ENCODE peak calls at places on chromosome 18, in five cellular contexts. One of them, this sample, is unnamed.

GRCh38 chr18:8602040-8602439 is 7.2 kb upstream of the RAB12 start:
- DNase-seq in trophoblast cell: no peak
- DNase-seq in IMR-90: no peak
- DNase-seq in fibroblast of lung: no peak
- DNase-seq in SK-N-SH: no peak
- DNase-seq in this sample: no peak

GRCh38 chr18:22391571-22392359 is 25.9 kb downstream of the CTAGE1 start:
- DNase-seq in trophoblast cell: peak; percentile 22
- DNase-seq in IMR-90: peak; percentile 96
- DNase-seq in fibroblast of lung: peak; percentile 92
- DNase-seq in SK-N-SH: peak; percentile 7
- DNase-seq in this sample: no peak

GRCh38 chr18:79511271-79511670 is 115.5 kb downstream of the NFATC1 start:
- DNase-seq in trophoblast cell: no peak
- DNase-seq in IMR-90: no peak
- DNase-seq in fibroblast of lung: no peak
- DNase-seq in SK-N-SH: no peak
- DNase-seq in this sample: no peak

GRCh38 chr18:995641-996040 is 91.0 kb downstream of the ADCYAP1 start:
- DNase-seq in trophoblast cell: no peak
- DNase-seq in IMR-90: peak; percentile 7
- DNase-seq in fibroblast of lung: peak; percentile 93
- DNase-seq in SK-N-SH: no peak
- DNase-seq in this sample: no peak

GRCh38 chr18:2536493-2536892 is 34.8 kb downstream of the METTL4 start:
- DNase-seq in trophoblast cell: peak; percentile 54
- DNase-seq in IMR-90: peak; percentile 72
- DNase-seq in fibroblast of lung: peak; percentile 84
- DNase-seq in SK-N-SH: no peak
- DNase-seq in this sample: no peak

GRCh38 chr18:23693849-23694248 is 4.6 kb downstream of the LAMA3 start:
- DNase-seq in trophoblast cell: no peak
- DNase-seq in IMR-90: no peak
- DNase-seq in fibroblast of lung: no peak
- DNase-seq in SK-N-SH: peak; percentile 19
- DNase-seq in this sample: no peak

GRCh38 chr18:55289775-55290174 is 298.2 kb downstream of the TCF4 start:
- DNase-seq in trophoblast cell: no peak
- DNase-seq in IMR-90: peak; percentile 14
- DNase-seq in fibroblast of lung: no peak
- DNase-seq in SK-N-SH: no peak
- DNase-seq in this sample: no peak

GRCh38 chr18:37484893-37485834 is 80.4 kb downstream of the CELF4 start:
- DNase-seq in trophoblast cell: peak; percentile 4
- DNase-seq in IMR-90: peak; percentile 5
- DNase-seq in fibroblast of lung: peak; percentile 8
- DNase-seq in SK-N-SH: no peak
- DNase-seq in this sample: peak; percentile 90

GRCh38 chr18:48797841-48798255 is 152.9 kb downstream of the SMAD7 start:
- DNase-seq in trophoblast cell: no peak
- DNase-seq in IMR-90: no peak
- DNase-seq in fibroblast of lung: no peak
- DNase-seq in SK-N-SH: peak; percentile 76
- DNase-seq in this sample: peak; percentile 48

GRCh38 chr18:54684786-54685185 is 93.7 kb downstream of the DYNAP start:
- DNase-seq in trophoblast cell: peak; percentile 19
- DNase-seq in IMR-90: no peak
- DNase-seq in fibroblast of lung: peak; percentile 72
- DNase-seq in SK-N-SH: peak; percentile 8
- DNase-seq in this sample: peak; percentile 64

DNA sequence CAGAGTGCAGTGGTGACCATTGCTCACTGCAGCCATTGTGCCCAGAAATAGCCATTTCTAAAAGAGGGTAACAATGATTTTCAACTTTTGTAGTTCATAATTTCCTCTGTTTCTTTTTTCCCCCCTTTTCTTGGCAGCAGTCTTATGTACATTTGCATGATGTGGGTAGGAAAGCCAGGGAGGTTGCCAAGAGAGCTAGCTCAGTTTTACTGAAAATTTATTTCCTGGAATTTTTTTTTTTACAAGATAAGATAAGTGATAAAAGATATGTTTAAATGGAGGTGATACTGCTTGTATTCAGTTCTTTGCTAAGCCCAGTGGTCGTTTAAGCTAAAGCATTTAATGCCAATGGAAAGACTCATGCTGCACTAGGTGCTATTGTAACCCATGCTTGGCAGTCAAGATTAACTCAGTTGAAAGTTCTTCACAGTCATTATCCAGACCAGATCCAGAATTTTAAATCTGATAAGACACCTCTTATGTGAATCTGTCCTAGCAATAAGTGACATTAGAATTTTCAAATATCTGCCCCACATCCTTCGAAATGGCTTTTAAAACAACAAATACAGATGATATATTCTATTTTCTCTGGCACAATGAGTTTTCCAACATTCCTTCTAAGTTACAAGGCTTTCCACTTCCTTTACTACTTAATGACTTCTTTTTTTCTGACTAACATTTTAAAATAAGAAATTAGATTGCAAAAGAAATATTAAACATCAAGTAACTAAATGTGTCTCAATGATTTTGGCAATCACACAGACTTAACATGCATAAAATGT is 4.4 kb upstream of the ATP8B1 start:
- DNase-seq in trophoblast cell: no peak
- DNase-seq in IMR-90: peak; percentile 82
- DNase-seq in fibroblast of lung: peak; percentile 89
- DNase-seq in SK-N-SH: no peak
- DNase-seq in this sample: no peak
- H3K9ac ChIP-seq in trophoblast cell: no peak overlapping the region
- H3K9ac ChIP-seq in IMR-90: peak overlapping the region; percentile 61
- H3K9ac ChIP-seq in fibroblast of lung: peak overlapping the region; percentile 10
- H3K9ac ChIP-seq in SK-N-SH: peak overlapping the region; percentile 87
- H3K9ac ChIP-seq in this sample: no peak overlapping the region

GRCh38 chr18:11991021-11991770 is 9.9 kb downstream of the IMPA2 start:
- DNase-seq in trophoblast cell: no peak
- DNase-seq in IMR-90: no peak
- DNase-seq in fibroblast of lung: no peak
- DNase-seq in SK-N-SH: no peak
- DNase-seq in this sample: no peak
- H3K4me1 ChIP-seq in trophoblast cell: peaks cover 16% of the 10 kb centered on the region
- H3K4me1 ChIP-seq in IMR-90: peaks cover 11% of the 10 kb centered on the region
- H3K4me1 ChIP-seq in fibroblast of lung: peaks cover 4% of the 10 kb centered on the region
- H3K4me1 ChIP-seq in SK-N-SH: no peaks in the 10 kb centered on the region
- H3K4me1 ChIP-seq in this sample: peaks cover 14% of the 10 kb centered on the region

GRCh38 chr18:35588122-35588521 is 6.6 kb downstream of the GALNT1 start:
- DNase-seq in trophoblast cell: no peak
- DNase-seq in IMR-90: no peak
- DNase-seq in fibroblast of lung: no peak
- DNase-seq in SK-N-SH: no peak
- DNase-seq in this sample: no peak
- H3K27ac ChIP-seq in trophoblast cell: no peak overlapping the region
- H3K27ac ChIP-seq in IMR-90: no peak overlapping the region
- H3K27ac ChIP-seq in fibroblast of lung: no peak overlapping the region
- H3K27ac ChIP-seq in SK-N-SH: no peak overlapping the region
- H3K27ac ChIP-seq in this sample: no peak overlapping the region

DNA sequence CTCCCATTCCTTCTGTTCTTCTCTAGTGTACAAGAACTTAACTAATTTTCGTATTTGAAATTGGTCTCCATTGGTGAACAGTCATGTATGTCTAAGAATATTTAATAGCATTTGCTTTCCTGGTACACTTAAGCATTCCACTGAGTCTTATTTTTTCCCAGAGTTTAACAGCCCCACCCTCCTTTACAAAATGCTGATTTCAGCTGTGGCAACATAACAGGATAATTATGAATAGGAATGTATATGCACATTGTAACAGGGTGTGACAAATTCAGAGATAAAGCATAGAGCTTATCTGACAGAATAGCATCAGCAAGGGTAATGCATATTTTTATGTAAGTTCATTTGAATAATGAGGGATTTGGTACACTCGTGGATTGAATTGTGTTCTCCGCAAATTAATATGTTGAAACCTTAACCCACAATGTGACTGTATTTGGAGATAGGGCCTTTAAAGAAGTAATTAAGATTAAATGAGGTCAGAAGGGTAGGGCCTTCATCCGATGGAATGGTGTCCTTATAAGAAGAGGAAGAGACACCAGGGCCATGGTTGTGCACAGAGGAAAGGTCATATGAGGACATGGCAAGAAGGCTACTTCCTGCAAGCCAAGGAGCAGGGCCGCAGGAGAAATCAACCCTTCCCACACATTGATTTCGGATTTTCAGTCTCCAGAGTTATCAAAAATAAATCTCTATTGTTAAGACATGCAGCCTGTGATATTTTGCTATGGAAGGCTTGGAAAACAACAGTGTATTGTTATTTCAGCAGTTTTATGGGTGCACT is 439.7 kb upstream of the CDH20 start:
- DNase-seq in trophoblast cell: peak; percentile 45
- DNase-seq in IMR-90: no peak
- DNase-seq in fibroblast of lung: peak; percentile 13
- DNase-seq in SK-N-SH: no peak
- DNase-seq in this sample: no peak
- H3K9ac ChIP-seq in trophoblast cell: no peak overlapping the region
- H3K9ac ChIP-seq in IMR-90: no peak overlapping the region
- H3K9ac ChIP-seq in fibroblast of lung: no peak overlapping the region
- H3K9ac ChIP-seq in SK-N-SH: no peak overlapping the region
- H3K9ac ChIP-seq in this sample: no peak overlapping the region